ENCODE peak calls at places on chromosomes 4 and X, in nine cellular contexts. K, E, S, L, I, M, P, H and R are unnamed samples.

GRCh38 chr4:143335979-143336827 is 473 bp upstream of the GAB1 start:
- DNase-seq in K (peak), P (peak), L (peak), S (peak), M (peak), E (peak), I (peak), H (peak), R (peak)

GRCh38 chrX:15853586-15854079 is 980 bp downstream of the AP1S2 start:
- DNase-seq in I (no peak), S (no peak), E (no peak), L (no peak), M (no peak), K (no peak), P (peak), H (no peak), R (no peak)

GRCh38 chrX:119981286-119982070 is 37.9 kb upstream of the NKAP start:
- DNase-seq in E (no peak), H (no peak), I (no peak), S (no peak), K (peak), L (no peak), M (no peak), P (peak), R (peak)

GRCh38 chrX:16451331-16451730 is 198.6 kb upstream of the S100G start:
- DNase-seq in M (no peak), P (no peak), K (no peak), I (no peak), L (no peak), S (no peak), H (no peak), E (no peak), R (no peak)

GRCh38 chr4:74311696-74312313 is 3.5 kb downstream of the EPGN start:
- DNase-seq in M (no peak), I (no peak), H (no peak), S (no peak), P (peak), K (peak), E (no peak), L (no peak), R (peak)

GRCh38 chr4:82380344-82380743 is 6.6 kb upstream of the HNRNPD start:
- DNase-seq in S (no peak), K (no peak), M (peak), I (peak), H (peak), P (no peak), E (no peak), L (no peak), R (no peak)

GRCh38 chr4:100933628-100934027 is 413.7 kb downstream of the PPP3CA start:
- DNase-seq in I (no peak), K (no peak), E (no peak), S (no peak), M (no peak), H (no peak), P (no peak), L (no peak), R (no peak)

GRCh38 chr4:56128231-56128630 is 179.5 kb downstream of the CEP135 start:
- DNase-seq in S (no peak), P (no peak), M (no peak), L (no peak), H (no peak), K (no peak), I (no peak), E (no peak), R (no peak)

GRCh38 chr4:90841676-90842075 is 714.5 kb downstream of the CCSER1 start:
- DNase-seq in H (no peak), M (no peak), I (no peak), K (no peak), S (no peak), P (no peak), E (no peak), L (no peak), R (no peak)

GRCh38 chr4:146478009-146478408 is 43.7 kb downstream of the SLC10A7 start:
- DNase-seq in I (no peak), P (no peak), M (no peak), L (no peak), H (no peak), S (no peak), K (no peak), E (no peak), R (no peak)

GRCh38 chr4:26217961-26218676 is 102.7 kb upstream of the RBPJ start:
- DNase-seq in H (no peak), M (peak), I (no peak), E (no peak), S (no peak), P (peak), K (no peak), L (no peak), R (no peak)

GRCh38 chrX:43939187-43939926 is 33.8 kb downstream of the NDP start:
- DNase-seq in E (no peak), I (no peak), S (no peak), M (no peak), K (no peak), H (no peak), P (no peak), L (no peak), R (no peak)

GRCh38 chrX:65586491-65586890 is 51.9 kb upstream of the LAS1L start:
- DNase-seq in M (no peak), P (no peak), H (no peak), L (no peak), K (no peak), I (peak), S (no peak), E (no peak), R (no peak)

GRCh38 chr4:77804471-77804870 is 14.7 kb downstream of the CNOT6L start:
- DNase-seq in L (no peak), I (no peak), P (no peak), E (no peak), M (no peak), H (no peak), K (no peak), S (no peak), R (no peak)

GRCh38 chrX:153882557-153882956 is 3.4 kb downstream of the L1CAM start:
- DNase-seq in P (no peak), E (no peak), M (no peak), S (no peak), K (no peak), L (no peak), I (no peak), H (no peak), R (no peak)

GRCh38 chr4:81604683-81605082 is 133.0 kb upstream of the RASGEF1B start:
- DNase-seq in P (no peak), L (no peak), H (no peak), K (no peak), I (no peak), S (no peak), M (no peak), E (no peak), R (no peak)

GRCh38 chr4:84237008-84237407 is 262.1 kb downstream of the NKX6-1 start:
- DNase-seq in E (no peak), L (no peak), K (no peak), M (no peak), S (no peak), H (no peak), P (no peak), I (no peak), R (no peak)

GRCh38 chr4:172838108-172838507 is 330.5 kb upstream of the GALNT7 start:
- DNase-seq in M (no peak), S (no peak), P (no peak), E (no peak), K (no peak), L (no peak), I (no peak), H (peak), R (no peak)

GRCh38 chr4:25938251-25939186 is 24.5 kb downstream of the SMIM20 start:
- DNase-seq in H (no peak), S (no peak), E (no peak), K (peak), P (peak), M (peak), I (no peak), L (no peak), R (no peak)

GRCh38 chr4:101527186-101527585 is 179.9 kb upstream of the PPP3CA start:
- DNase-seq in P (peak), S (no peak), K (no peak), M (no peak), I (no peak), L (no peak), H (no peak), E (no peak), R (no peak)

GRCh38 chr4:186104114-186104894 is at the start of gene FAM149A:
- DNase-seq in K (peak), S (peak), I (no peak), H (peak), P (no peak), E (peak), M (peak), L (peak), R (no peak)

DNA sequence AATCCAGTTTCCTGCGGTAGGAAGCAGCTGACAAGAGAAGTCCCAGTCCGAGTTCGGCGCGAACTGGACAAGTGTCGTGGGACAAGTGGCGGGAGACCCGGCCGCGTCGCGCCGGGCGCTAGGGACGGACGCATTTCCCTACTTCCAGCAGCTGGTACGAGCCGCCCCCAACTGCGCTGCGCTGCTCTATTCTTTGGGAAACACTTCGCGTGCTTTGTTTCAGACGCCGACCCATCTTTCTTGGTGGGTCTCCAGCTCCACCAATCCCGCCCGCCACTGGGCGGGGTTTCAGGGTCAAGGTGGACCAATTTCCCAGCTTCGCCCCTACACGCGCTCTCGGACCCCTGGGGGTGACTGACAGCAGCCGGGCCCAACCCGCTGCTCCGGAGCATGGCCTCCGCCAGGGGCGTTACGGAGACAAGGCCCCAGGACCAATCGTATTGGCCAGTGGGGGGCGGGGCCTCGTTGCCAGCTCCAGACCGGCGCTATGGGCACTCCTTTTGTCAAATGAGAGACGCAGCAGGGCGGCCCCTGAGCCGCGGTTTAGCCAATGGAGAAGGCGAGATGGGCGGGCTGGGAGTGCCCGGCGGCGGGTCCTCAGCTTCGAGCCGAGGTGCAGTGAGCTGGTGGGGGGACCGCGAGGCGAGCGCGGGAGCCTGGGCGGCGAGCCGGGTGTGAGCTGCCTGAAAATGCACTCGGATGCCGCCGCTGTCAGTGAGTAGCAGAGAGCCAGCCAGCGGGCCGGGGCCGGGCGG is at the start of gene DCUN1D4:
- DNase-seq in K (peak), S (peak), L (peak), M (peak), I (peak), P (peak), H (peak), E (peak), R (peak)
- TF ChIP-seq POLR2A in K (peak), S (peak), L (no peak), M (peak), I (no peak), P (peak), H (peak), E (peak), R (peak)

DNA sequence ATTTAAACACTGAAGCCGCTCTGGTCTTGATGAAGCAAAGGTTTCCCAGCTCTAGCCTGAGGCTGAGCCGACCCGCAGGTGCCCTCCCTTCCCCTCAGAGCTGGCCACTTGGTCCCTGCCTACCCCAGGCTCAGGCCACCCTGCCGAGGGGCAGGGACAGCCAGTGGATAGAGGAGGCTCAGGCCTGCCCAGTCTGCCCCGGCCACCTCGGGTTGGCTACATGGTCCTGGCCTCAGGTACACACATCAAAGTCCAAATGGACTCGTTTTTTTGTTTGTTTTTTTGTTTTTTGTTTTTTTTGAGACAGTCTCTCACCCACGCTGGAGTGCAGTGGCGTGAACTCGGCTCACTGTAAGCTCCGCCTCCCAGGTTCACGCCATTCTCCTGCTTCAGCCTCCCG is 23.8 kb downstream of the TACC3 start:
- DNase-seq in E (no peak), K (no peak), L (no peak), I (no peak), M (no peak), P (no peak), S (no peak), H (peak), R (no peak)
- TF ChIP-seq POLR2A in E (no peak), K (no peak), L (no peak), I (no peak), M (no peak), P (no peak), S (no peak), H (no peak), R (no peak)

DNA sequence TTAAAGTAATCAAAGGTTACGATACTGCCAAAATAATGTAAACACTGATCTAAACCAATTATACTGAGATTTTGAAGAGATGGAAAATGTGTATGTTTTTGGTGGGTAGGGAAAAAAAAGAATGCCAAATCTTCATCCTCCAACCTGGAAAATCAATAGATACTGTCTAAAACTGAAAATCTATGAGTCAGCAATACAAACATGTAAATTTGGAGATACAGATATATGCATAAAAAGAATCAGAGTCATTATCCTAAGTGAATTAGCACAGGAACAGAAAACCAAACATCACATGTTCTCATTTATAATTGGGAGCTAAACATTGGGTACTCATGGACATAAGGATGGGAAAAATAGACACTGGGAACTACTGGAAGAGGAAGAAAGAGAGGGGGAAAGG is 197.4 kb upstream of the TRPC5 start:
- DNase-seq in S (no peak), L (no peak), E (no peak), K (no peak), I (no peak), H (no peak), P (no peak), M (no peak), R (no peak)
- TF ChIP-seq POLR2A in S (no peak), L (no peak), E (no peak), K (no peak), I (no peak), H (no peak), P (no peak), M (no peak), R (no peak)

GRCh38 chr4:3246458-3247398 is 2.2 kb upstream of the MSANTD1 start:
- DNase-seq in E (no peak), M (no peak), K (no peak), P (no peak), H (peak), S (no peak), L (no peak), I (no peak), R (no peak)

GRCh38 chr4:3248178-3248480 is 830 bp upstream of the MSANTD1 start:
- DNase-seq in M (no peak), S (no peak), K (no peak), P (no peak), I (no peak), L (no peak), E (no peak), H (peak), R (no peak)

GRCh38 chr4:3248811-3249661 is at the start of gene MSANTD1:
- DNase-seq in S (no peak), M (peak), I (no peak), P (peak), L (no peak), K (no peak), H (peak), E (no peak), R (no peak)

GRCh38 chr4:3245676-3246075 is 3.3 kb upstream of the MSANTD1 start:
- DNase-seq in I (no peak), K (no peak), S (no peak), L (no peak), E (no peak), H (peak), P (no peak), M (no peak), R (no peak)

DNA sequence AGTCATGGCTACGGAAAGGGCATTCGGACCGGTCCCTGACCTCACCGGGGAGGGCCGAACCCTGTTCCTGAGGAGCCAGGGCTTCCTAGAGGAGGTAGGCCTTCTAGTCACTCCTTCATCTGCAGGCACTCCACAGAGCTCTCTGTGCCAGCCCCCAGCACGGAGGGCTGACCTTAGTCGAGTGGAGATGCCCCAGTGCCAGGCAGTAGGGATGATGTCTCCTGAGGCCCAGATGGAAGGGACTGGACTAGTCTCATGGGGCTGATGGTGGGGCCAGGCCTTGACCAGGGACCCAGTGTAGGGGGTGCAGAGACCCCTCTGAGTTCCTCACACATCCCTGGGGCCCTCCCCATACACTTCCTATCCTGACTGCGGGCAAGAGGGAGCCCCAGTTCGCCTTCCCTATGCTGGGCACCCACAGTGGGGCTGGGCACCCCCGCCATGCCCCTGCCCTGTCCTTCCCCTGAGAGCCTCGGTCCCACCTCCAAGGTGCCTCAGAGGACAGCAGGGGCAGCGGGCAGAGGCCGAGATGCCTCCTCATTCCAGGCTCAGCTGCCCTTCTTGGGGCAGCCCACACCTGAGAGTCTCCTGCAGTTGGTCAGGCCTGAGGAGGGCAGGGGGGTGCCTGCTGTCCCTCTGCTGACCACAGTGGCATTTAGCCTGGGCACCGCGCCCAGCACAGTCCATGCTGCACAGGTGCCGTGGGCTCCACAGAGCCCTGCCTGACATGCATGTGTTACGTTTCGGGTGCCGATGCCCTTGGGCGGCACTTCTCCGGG is 1.4 kb upstream of the MSANTD1 start:
- DNase-seq in S (no peak), M (no peak), I (no peak), L (no peak), E (no peak), K (no peak), H (peak), P (no peak), R (no peak)
- TF ChIP-seq POLR2A in S (no peak), M (no peak), I (no peak), L (no peak), E (no peak), K (no peak), H (no peak), P (no peak), R (no peak)

GRCh38 chrX:1012678-1013300 is 199.7 kb downstream of the CRLF2 start:
- DNase-seq in E (no peak), P (no peak), I (peak), S (no peak), M (no peak), K (no peak), L (no peak), H (no peak), R (no peak)
- TF ChIP-seq POLR2A in E (no peak), P (no peak), I (no peak), S (no peak), M (no peak), K (no peak), L (no peak), H (no peak), R (no peak)